ENCODE peak calls at places on chromosome 17, in seven cellular contexts. K is cardiac muscle cell, D is AG04450, Y is heart right ventricle, E is thoracic aorta, F is mesothelial cell of epicardium, T is psoas muscle. W is an unnamed sample.

GRCh38 chr17:68576811-68577551 is 24.2 kb downstream of the FAM20A start:
- DNase-seq in K (peak), D (peak), Y (peak), E (no peak), F (no peak), T (peak), W (no peak)

GRCh38 chr17:30379303-30380105 is 777 bp downstream of the CPD start:
- DNase-seq in K (no peak), D (no peak), Y (peak), E (no peak), F (no peak), T (peak), W (no peak)

GRCh38 chr17:42979511-42980273 is at the start of gene PTGES3L:
- DNase-seq in K (peak), D (no peak), Y (peak), E (peak), F (no peak), T (peak), W (no peak)

GRCh38 chr17:41652461-41652960 is 28.1 kb upstream of the KRT17 start:
- DNase-seq in K (no peak), D (no peak), Y (no peak), E (no peak), F (no peak), T (peak), W (no peak)

GRCh38 chr17:68101075-68101991 is 65.8 kb downstream of the KPNA2 start:
- DNase-seq in K (peak), D (peak), Y (peak), E (peak), F (peak), T (peak), W (peak)

GRCh38 chr17:68455756-68456528 is 1.4 kb downstream of the WIPI1 start:
- DNase-seq in K (peak), D (no peak), Y (no peak), E (no peak), F (no peak), T (no peak), W (no peak)

GRCh38 chr17:17416007-17416399 is 60.8 kb upstream of the MED9 start:
- DNase-seq in K (peak), D (no peak), Y (no peak), E (no peak), F (no peak), T (no peak), W (no peak)

GRCh38 chr17:43759836-43760235 is 1.2 kb upstream of the SOST start:
- DNase-seq in K (no peak), D (no peak), Y (no peak), E (no peak), F (no peak), T (no peak), W (no peak)

GRCh38 chr17:45784583-45785372 is 658 bp downstream of the CRHR1 start:
- DNase-seq in K (peak), D (no peak), Y (peak), E (no peak), F (no peak), T (peak), W (no peak)

GRCh38 chr17:42554250-42555121 is 1.8 kb downstream of the HSD17B1 start:
- DNase-seq in K (peak), D (no peak), Y (peak), E (no peak), F (peak), T (peak), W (peak)

GRCh38 chr17:1485748-1486376 is 6.6 kb downstream of the MYO1C start:
- DNase-seq in K (peak), D (no peak), Y (peak), E (no peak), F (no peak), T (peak), W (peak)

GRCh38 chr17:51764387-51764971 is 394.0 kb downstream of the CA10 start:
- DNase-seq in K (peak), D (peak), Y (no peak), E (no peak), F (no peak), T (no peak), W (no peak)

GRCh38 chr17:69418535-69418934 is 4.0 kb downstream of the MAP2K6 start:
- DNase-seq in K (no peak), D (no peak), Y (no peak), E (no peak), F (no peak), T (no peak), W (no peak)

GRCh38 chr17:45225964-45226530 is 4.4 kb downstream of the FMNL1 start:
- DNase-seq in K (no peak), D (no peak), Y (peak), E (peak), F (no peak), T (peak), W (no peak)

GRCh38 chr17:63445571-63446217 is 412 bp downstream of the CYB561 start:
- DNase-seq in K (peak), D (no peak), Y (no peak), E (no peak), F (no peak), T (no peak), W (no peak)

GRCh38 chr17:17269926-17270773 is 10.9 kb downstream of the COPS3 start:
- DNase-seq in K (no peak), D (no peak), Y (no peak), E (no peak), F (no peak), T (no peak), W (no peak)

GRCh38 chr17:81349397-81350319 is 45.6 kb upstream of the BAHCC1 start:
- DNase-seq in K (peak), D (no peak), Y (no peak), E (no peak), F (no peak), T (no peak), W (no peak)

GRCh38 chr17:2179615-2180295 is 123.8 kb downstream of the SMG6 start:
- DNase-seq in K (peak), D (peak), Y (peak), E (peak), F (peak), T (peak), W (peak)

GRCh38 chr17:59786536-59787319 is 79.3 kb downstream of the VMP1 start:
- DNase-seq in K (peak), D (peak), Y (no peak), E (peak), F (no peak), T (no peak), W (no peak)

GRCh38 chr17:6596511-6596910 is 40.2 kb upstream of the PITPNM3 start:
- DNase-seq in K (no peak), D (no peak), Y (no peak), E (no peak), F (no peak), T (no peak), W (no peak)

GRCh38 chr17:7058831-7059447 is 15.0 kb upstream of the SLC16A11 start:
- DNase-seq in K (peak), D (no peak), Y (no peak), E (no peak), F (no peak), T (no peak), W (no peak)

GRCh38 chr17:559699-560378 is 154.8 kb downstream of the VPS53 start:
- DNase-seq in K (peak), D (peak), Y (peak), E (peak), F (no peak), T (peak), W (no peak)

GRCh38 chr17:79986441-79987186 is 49.1 kb downstream of the TBC1D16 start:
- DNase-seq in K (peak), D (no peak), Y (no peak), E (no peak), F (no peak), T (peak), W (no peak)

GRCh38 chr17:60381958-60382357 is 10.0 kb downstream of the USP32 start:
- DNase-seq in K (no peak), D (no peak), Y (no peak), E (no peak), F (no peak), T (no peak), W (no peak)

GRCh38 chr17:56047321-56047720 is 106.0 kb upstream of the ANKFN1 start:
- DNase-seq in K (no peak), D (no peak), Y (no peak), E (no peak), F (no peak), T (no peak), W (no peak)

GRCh38 chr17:82864721-82865240 is 25.0 kb upstream of the ZNF750 start:
- DNase-seq in K (no peak), D (no peak), Y (no peak), E (no peak), F (no peak), T (peak), W (no peak)

GRCh38 chr17:8332688-8333087 is 7.0 kb upstream of the ODF4 start:
- DNase-seq in K (no peak), D (no peak), Y (no peak), E (no peak), F (no peak), T (no peak), W (no peak)

GRCh38 chr17:49497147-49498036 is 2.3 kb downstream of the NGFR start:
- DNase-seq in K (no peak), D (no peak), Y (peak), E (peak), F (peak), T (peak), W (no peak)

GRCh38 chr17:81013642-81014041 is 21.3 kb upstream of the BAIAP2 start:
- DNase-seq in K (no peak), D (no peak), Y (no peak), E (no peak), F (no peak), T (no peak), W (no peak)

GRCh38 chr17:17946104-17946503 is 26.1 kb downstream of the TOM1L2 start:
- DNase-seq in K (no peak), D (no peak), Y (no peak), E (no peak), F (no peak), T (no peak), W (no peak)

GRCh38 chr17:15955793-15956541 is 11.0 kb downstream of the ADORA2B start:
- DNase-seq in K (peak), D (no peak), Y (no peak), E (no peak), F (no peak), T (no peak), W (no peak)

GRCh38 chr17:2736956-2737355 is 12.5 kb downstream of the CCDC92B start:
- DNase-seq in K (peak), D (no peak), Y (no peak), E (no peak), F (no peak), T (no peak), W (no peak)

GRCh38 chr17:3447625-3448024 is 14.0 kb upstream of the OR1E2 start:
- DNase-seq in K (peak), D (no peak), Y (no peak), E (no peak), F (no peak), T (no peak), W (no peak)

GRCh38 chr17:36501963-36502362 is 15.5 kb downstream of the ZNHIT3 start:
- DNase-seq in K (no peak), D (no peak), Y (no peak), E (no peak), F (no peak), T (no peak), W (no peak)

GRCh38 chr17:37050905-37051304 is 102.2 kb downstream of the AATF start:
- DNase-seq in K (no peak), D (no peak), Y (no peak), E (no peak), F (no peak), T (no peak), W (no peak)

GRCh38 chr17:79785900-79786810 is 8.2 kb downstream of the CBX2 start:
- DNase-seq in K (no peak), D (no peak), Y (no peak), E (no peak), F (no peak), T (no peak), W (no peak)

GRCh38 chr17:76104896-76105231 is 1.3 kb upstream of the EXOC7 start:
- DNase-seq in K (no peak), D (no peak), Y (no peak), E (no peak), F (no peak), T (no peak), W (no peak)

GRCh38 chr17:76104140-76104895 is 731 bp upstream of the EXOC7 start:
- DNase-seq in K (no peak), D (no peak), Y (no peak), E (no peak), F (no peak), T (no peak), W (no peak)

GRCh38 chr17:76103274-76104139 is at the start of gene EXOC7:
- DNase-seq in K (peak), D (peak), Y (peak), E (peak), F (peak), T (peak), W (peak)

GRCh38 chr17:76102944-76103273 is 678 bp downstream of the EXOC7 start:
- DNase-seq in K (no peak), D (no peak), Y (no peak), E (no peak), F (no peak), T (no peak), W (no peak)

DNA sequence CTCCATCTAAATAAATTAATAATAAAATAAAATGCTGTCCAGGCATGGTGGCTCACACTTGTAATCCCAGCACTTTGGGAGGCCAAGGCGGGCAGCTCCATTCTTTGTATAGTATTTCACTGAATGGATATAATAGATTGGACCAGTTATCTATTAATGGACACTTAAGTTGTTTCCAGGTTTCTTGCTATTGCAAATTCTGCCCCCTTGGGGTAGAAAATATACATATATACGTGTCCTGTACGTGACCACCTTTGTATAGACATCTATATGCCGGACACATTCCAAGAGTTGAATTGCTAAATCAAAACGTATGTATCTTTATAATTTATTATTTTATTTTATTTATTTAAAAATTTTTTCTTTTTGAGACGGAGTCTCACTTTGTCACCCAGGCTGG is 3.9 kb upstream of the EXOC7 start:
- DNase-seq in K (peak), D (no peak), Y (no peak), E (no peak), F (no peak), T (no peak), W (no peak)
- TF ChIP-seq CTCF in K (peak), D (no peak), Y (no peak), E (no peak), F (peak), T (no peak), W (peak)

GRCh38 chr17:74960739-74961342 is 11.7 kb downstream of the HID1 start:
- DNase-seq in K (peak), D (peak), Y (no peak), E (no peak), F (no peak), T (no peak), W (no peak)
- TF ChIP-seq CTCF in K (peak), D (peak), Y (peak), E (no peak), F (no peak), T (peak), W (peak)

DNA sequence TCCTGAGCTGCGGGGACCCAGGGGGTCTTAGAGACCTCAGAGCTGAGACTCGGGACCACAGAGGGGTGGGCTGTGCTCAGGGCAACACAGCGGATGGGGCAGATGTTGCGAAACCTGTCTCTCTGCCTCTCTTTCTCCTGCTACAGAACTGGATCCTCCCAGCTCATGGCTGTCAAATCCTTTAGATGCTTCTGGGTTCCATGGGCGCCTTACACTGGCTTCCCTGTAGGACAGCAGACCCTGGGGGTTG is 288.9 kb downstream of the SEC14L1 start:
- DNase-seq in K (no peak), D (no peak), Y (no peak), E (no peak), F (no peak), T (no peak), W (no peak)
- TF ChIP-seq CTCF in K (no peak), D (no peak), Y (no peak), E (no peak), F (no peak), T (no peak), W (no peak)

GRCh38 chr17:40112191-40112590 is 9.6 kb upstream of the MSL1 start:
- DNase-seq in K (no peak), D (no peak), Y (no peak), E (no peak), F (no peak), T (no peak), W (no peak)

GRCh38 chr17:40113961-40114272 is 7.9 kb upstream of the MSL1 start:
- DNase-seq in K (peak), D (no peak), Y (no peak), E (no peak), F (no peak), T (no peak), W (no peak)

GRCh38 chr17:40111221-40112128 is 10.3 kb upstream of the MSL1 start:
- DNase-seq in K (peak), D (peak), Y (peak), E (peak), F (no peak), T (peak), W (no peak)

GRCh38 chr17:40113110-40113960 is 8.4 kb upstream of the MSL1 start:
- DNase-seq in K (peak), D (peak), Y (peak), E (peak), F (peak), T (peak), W (peak)

DNA sequence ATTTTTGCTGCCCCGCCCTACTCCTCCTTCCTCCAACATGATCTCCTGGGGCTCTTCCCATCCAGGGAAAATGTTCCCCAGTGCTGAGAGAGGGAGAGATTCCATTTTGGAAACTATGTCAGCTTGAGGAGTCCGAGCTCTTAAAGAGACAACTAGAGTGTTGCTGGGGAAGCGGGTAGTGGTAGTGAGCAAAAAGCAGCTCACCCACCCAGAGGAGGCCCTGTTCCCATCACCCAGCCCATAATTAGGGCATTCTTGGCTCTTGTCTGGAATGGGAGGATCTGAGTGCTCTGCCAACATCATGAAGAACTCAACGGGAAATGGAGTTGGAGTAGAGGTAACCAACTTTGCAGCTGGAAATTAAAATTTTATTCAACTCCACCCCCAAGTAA is 9.1 kb upstream of the MSL1 start:
- DNase-seq in K (no peak), D (no peak), Y (no peak), E (no peak), F (no peak), T (no peak), W (no peak)
- TF ChIP-seq CTCF in K (no peak), D (no peak), Y (no peak), E (no peak), F (no peak), T (no peak), W (no peak)

GRCh38 chr17:66678061-66678460 is 156.9 kb upstream of the CACNG5 start:
- DNase-seq in K (no peak), D (no peak), Y (no peak), E (no peak), F (no peak), T (no peak), W (no peak)
- TF ChIP-seq CTCF in K (no peak), D (no peak), Y (no peak), E (no peak), F (no peak), T (no peak), W (no peak)

GRCh38 chr17:19327039-19327776 is 35.3 kb downstream of the B9D1 start:
- DNase-seq in K (peak), D (peak), Y (no peak), E (no peak), F (no peak), T (no peak), W (no peak)
- TF ChIP-seq CTCF in K (no peak), D (no peak), Y (no peak), E (no peak), F (no peak), T (no peak), W (no peak)

GRCh38 chr17:57404073-57404472 is 147.8 kb downstream of the MSI2 start:
- DNase-seq in K (no peak), D (no peak), Y (no peak), E (no peak), F (no peak), T (no peak), W (no peak)
- TF ChIP-seq CTCF in K (no peak), D (no peak), Y (no peak), E (no peak), F (no peak), T (no peak), W (no peak)

W was measured in osteocyte.